ENCODE peak calls at places on chromosomes 11 and 22, in five cellular contexts. E is HEK293T, N is GM12865, X is fibroblast of pulmonary artery, W is NCI-H1092. B is an unnamed sample.

GRCh38 chr11:11985016-11985715 is 23.3 kb downstream of the DKK3 start:
- DNase-seq in X (peak), W (no peak), N (no peak), E (no peak), B (no peak)

GRCh38 chr11:126573325-126574076 is 218.0 kb downstream of the ST3GAL4 start:
- DNase-seq in W (peak), N (no peak), X (no peak), E (peak), B (no peak)

GRCh38 chr11:79431535-79431934 is 9.3 kb downstream of the TENM4 start:
- DNase-seq in N (no peak), E (no peak), W (no peak), X (no peak), B (no peak)

GRCh38 chr22:32409977-32410376 is 2.1 kb downstream of the RTCB start:
- DNase-seq in X (no peak), W (no peak), N (no peak), E (no peak), B (no peak)

GRCh38 chr11:112195906-112196305 is 20.6 kb downstream of the BCO2 start:
- DNase-seq in W (no peak), E (no peak), N (no peak), X (no peak), B (no peak)

GRCh38 chr22:44307509-44308169 is 5.1 kb downstream of the SHISAL1 start:
- DNase-seq in X (no peak), N (no peak), W (no peak), E (no peak), B (no peak)

GRCh38 chr22:23216331-23217170 is 36.2 kb downstream of the BCR start:
- DNase-seq in W (no peak), X (no peak), E (no peak), N (peak), B (no peak)

GRCh38 chr22:20429254-20430100 is 8.1 kb downstream of the SCARF2 start:
- DNase-seq in X (no peak), N (peak), W (no peak), E (no peak), B (no peak)

GRCh38 chr22:17844150-17844549 is 69.9 kb upstream of the BID start:
- DNase-seq in W (no peak), X (no peak), E (no peak), N (no peak), B (no peak)

GRCh38 chr22:46902998-46903916 is 140.8 kb downstream of the TBC1D22A start:
- DNase-seq in N (no peak), W (no peak), X (no peak), E (no peak), B (no peak)

GRCh38 chr11:64366751-64367150 is 7.8 kb downstream of the RPS6KA4 start:
- DNase-seq in N (no peak), W (no peak), X (peak), E (no peak), B (no peak)

GRCh38 chr11:120134931-120135228 is 3.0 kb downstream of the TRIM29 start:
- DNase-seq in W (no peak), N (no peak), E (no peak), X (no peak), B (peak)

GRCh38 chr22:19970479-19971275 is 29.1 kb upstream of the TXNRD2 start:
- DNase-seq in W (peak), E (peak), N (peak), X (peak), B (peak)

GRCh38 chr22:39748877-39749276 is 144.7 kb downstream of the ENTHD1 start:
- DNase-seq in X (peak), W (no peak), E (no peak), N (no peak), B (no peak)

GRCh38 chr22:25404923-25405853 is 159.3 kb upstream of the GRK3 start:
- DNase-seq in W (no peak), E (peak), X (peak), N (peak), B (peak)

GRCh38 chr22:46443850-46444389 is 93.5 kb downstream of the CELSR1 start:
- DNase-seq in N (no peak), E (no peak), W (no peak), X (no peak), B (peak)

GRCh38 chr11:125036933-125037332 is 26.2 kb upstream of the SLC37A2 start:
- DNase-seq in W (no peak), N (peak), E (no peak), X (peak), B (no peak)

GRCh38 chr11:11931461-11932055 is 76.9 kb downstream of the DKK3 start:
- DNase-seq in W (no peak), N (peak), E (peak), X (peak), B (peak)

GRCh38 chr11:90204832-90205646 is 17.8 kb downstream of the CHORDC1 start:
- DNase-seq in E (peak), N (peak), X (peak), W (peak), B (no peak)

GRCh38 chr11:117045196-117045595 is 53.0 kb downstream of the SIK3 start:
- DNase-seq in N (no peak), W (no peak), X (no peak), E (peak), B (no peak)